ENCODE peak calls at places on chromosomes 6 and 20, in eight cellular contexts. One of them, this sample, is unnamed.

GRCh38 chr6:49634811-49635159 is 1.9 kb downstream of the RHAG start:
- DNase-seq in HFF-Myc: no peak
- DNase-seq in mucosa of descending colon: no peak
- DNase-seq in colonic mucosa: no peak
- DNase-seq in cardiac muscle cell: no peak
- DNase-seq in upper lobe of right lung: no peak
- DNase-seq in psoas muscle: no peak
- DNase-seq in fibroblast of pulmonary artery: no peak
- DNase-seq in this sample: no peak

GRCh38 chr6:110949679-110950285 is 8.7 kb upstream of the GTF3C6 start:
- DNase-seq in HFF-Myc: no peak
- DNase-seq in mucosa of descending colon: no peak
- DNase-seq in colonic mucosa: no peak
- DNase-seq in cardiac muscle cell: peak
- DNase-seq in upper lobe of right lung: no peak
- DNase-seq in psoas muscle: no peak
- DNase-seq in fibroblast of pulmonary artery: peak
- DNase-seq in this sample: no peak

GRCh38 chr6:109471105-109471810 is 11.8 kb downstream of the ZBTB24 start:
- DNase-seq in HFF-Myc: no peak
- DNase-seq in mucosa of descending colon: no peak
- DNase-seq in colonic mucosa: no peak
- DNase-seq in cardiac muscle cell: no peak
- DNase-seq in upper lobe of right lung: no peak
- DNase-seq in psoas muscle: no peak
- DNase-seq in fibroblast of pulmonary artery: no peak
- DNase-seq in this sample: no peak

GRCh38 chr6:169866140-169866534 is 114.7 kb downstream of the ERMARD start:
- DNase-seq in HFF-Myc: no peak
- DNase-seq in mucosa of descending colon: no peak
- DNase-seq in colonic mucosa: no peak
- DNase-seq in cardiac muscle cell: no peak
- DNase-seq in upper lobe of right lung: no peak
- DNase-seq in psoas muscle: no peak
- DNase-seq in fibroblast of pulmonary artery: no peak
- DNase-seq in this sample: no peak

GRCh38 chr6:43803055-43803782 is 33.2 kb downstream of the VEGFA start:
- DNase-seq in HFF-Myc: no peak
- DNase-seq in mucosa of descending colon: no peak
- DNase-seq in colonic mucosa: no peak
- DNase-seq in cardiac muscle cell: no peak
- DNase-seq in upper lobe of right lung: no peak
- DNase-seq in psoas muscle: peak
- DNase-seq in fibroblast of pulmonary artery: peak
- DNase-seq in this sample: no peak

GRCh38 chr6:127058027-127058426 is 60.4 kb upstream of the RSPO3 start:
- DNase-seq in HFF-Myc: peak
- DNase-seq in mucosa of descending colon: no peak
- DNase-seq in colonic mucosa: no peak
- DNase-seq in cardiac muscle cell: no peak
- DNase-seq in upper lobe of right lung: no peak
- DNase-seq in psoas muscle: no peak
- DNase-seq in fibroblast of pulmonary artery: peak
- DNase-seq in this sample: no peak

GRCh38 chr6:139498715-139499114 is 124.3 kb upstream of the CITED2 start:
- DNase-seq in HFF-Myc: no peak
- DNase-seq in mucosa of descending colon: no peak
- DNase-seq in colonic mucosa: no peak
- DNase-seq in cardiac muscle cell: no peak
- DNase-seq in upper lobe of right lung: no peak
- DNase-seq in psoas muscle: no peak
- DNase-seq in fibroblast of pulmonary artery: no peak
- DNase-seq in this sample: no peak

GRCh38 chr6:15430947-15431405 is 185.1 kb downstream of the JARID2 start:
- DNase-seq in HFF-Myc: no peak
- DNase-seq in mucosa of descending colon: no peak
- DNase-seq in colonic mucosa: no peak
- DNase-seq in cardiac muscle cell: no peak
- DNase-seq in upper lobe of right lung: no peak
- DNase-seq in psoas muscle: no peak
- DNase-seq in fibroblast of pulmonary artery: peak
- DNase-seq in this sample: no peak

GRCh38 chr6:43833223-43833995 is 63.4 kb downstream of the VEGFA start:
- DNase-seq in HFF-Myc: no peak
- DNase-seq in mucosa of descending colon: no peak
- DNase-seq in colonic mucosa: no peak
- DNase-seq in cardiac muscle cell: no peak
- DNase-seq in upper lobe of right lung: no peak
- DNase-seq in psoas muscle: no peak
- DNase-seq in fibroblast of pulmonary artery: no peak
- DNase-seq in this sample: no peak

GRCh38 chr6:79570802-79571367 is 33.7 kb upstream of the LCA5 start:
- DNase-seq in HFF-Myc: no peak
- DNase-seq in mucosa of descending colon: no peak
- DNase-seq in colonic mucosa: no peak
- DNase-seq in cardiac muscle cell: peak
- DNase-seq in upper lobe of right lung: no peak
- DNase-seq in psoas muscle: no peak
- DNase-seq in fibroblast of pulmonary artery: peak
- DNase-seq in this sample: no peak

GRCh38 chr6:89281779-89282246 is 33.3 kb downstream of the GABRR2 start:
- DNase-seq in HFF-Myc: peak
- DNase-seq in mucosa of descending colon: no peak
- DNase-seq in colonic mucosa: peak
- DNase-seq in cardiac muscle cell: peak
- DNase-seq in upper lobe of right lung: no peak
- DNase-seq in psoas muscle: no peak
- DNase-seq in fibroblast of pulmonary artery: peak
- DNase-seq in this sample: no peak

GRCh38 chr20:43744966-43745733 is 18.3 kb upstream of the GTSF1L start:
- DNase-seq in HFF-Myc: no peak
- DNase-seq in mucosa of descending colon: no peak
- DNase-seq in colonic mucosa: peak
- DNase-seq in cardiac muscle cell: no peak
- DNase-seq in upper lobe of right lung: no peak
- DNase-seq in psoas muscle: no peak
- DNase-seq in fibroblast of pulmonary artery: no peak
- DNase-seq in this sample: no peak

GRCh38 chr6:16477367-16478149 is 239.2 kb downstream of the GMPR start:
- DNase-seq in HFF-Myc: no peak
- DNase-seq in mucosa of descending colon: no peak
- DNase-seq in colonic mucosa: no peak
- DNase-seq in cardiac muscle cell: no peak
- DNase-seq in upper lobe of right lung: no peak
- DNase-seq in psoas muscle: peak
- DNase-seq in fibroblast of pulmonary artery: peak
- DNase-seq in this sample: no peak

GRCh38 chr20:47789081-47789998 is 4.1 kb upstream of the SULF2 start:
- DNase-seq in HFF-Myc: peak
- DNase-seq in mucosa of descending colon: no peak
- DNase-seq in colonic mucosa: no peak
- DNase-seq in cardiac muscle cell: no peak
- DNase-seq in upper lobe of right lung: no peak
- DNase-seq in psoas muscle: no peak
- DNase-seq in fibroblast of pulmonary artery: no peak
- DNase-seq in this sample: no peak

GRCh38 chr6:150177260-150178246 is 34.7 kb downstream of the PPP1R14C start:
- DNase-seq in HFF-Myc: no peak
- DNase-seq in mucosa of descending colon: no peak
- DNase-seq in colonic mucosa: peak
- DNase-seq in cardiac muscle cell: peak
- DNase-seq in upper lobe of right lung: no peak
- DNase-seq in psoas muscle: no peak
- DNase-seq in fibroblast of pulmonary artery: no peak
- DNase-seq in this sample: no peak

GRCh38 chr6:44285552-44286284 is 15.5 kb downstream of the TMEM151B start:
- DNase-seq in HFF-Myc: no peak
- DNase-seq in mucosa of descending colon: no peak
- DNase-seq in colonic mucosa: no peak
- DNase-seq in cardiac muscle cell: peak
- DNase-seq in upper lobe of right lung: no peak
- DNase-seq in psoas muscle: no peak
- DNase-seq in fibroblast of pulmonary artery: peak
- DNase-seq in this sample: no peak

GRCh38 chr20:4978050-4978918 is 23.0 kb downstream of the SLC23A2 start:
- DNase-seq in HFF-Myc: no peak
- DNase-seq in mucosa of descending colon: no peak
- DNase-seq in colonic mucosa: no peak
- DNase-seq in cardiac muscle cell: no peak
- DNase-seq in upper lobe of right lung: no peak
- DNase-seq in psoas muscle: no peak
- DNase-seq in fibroblast of pulmonary artery: peak
- DNase-seq in this sample: no peak

GRCh38 chr6:135637701-135638100 is 140.2 kb upstream of the AHI1 start:
- DNase-seq in HFF-Myc: no peak
- DNase-seq in mucosa of descending colon: no peak
- DNase-seq in colonic mucosa: no peak
- DNase-seq in cardiac muscle cell: no peak
- DNase-seq in upper lobe of right lung: no peak
- DNase-seq in psoas muscle: no peak
- DNase-seq in fibroblast of pulmonary artery: peak
- DNase-seq in this sample: no peak

GRCh38 chr6:137780447-137781034 is 86.5 kb upstream of the TNFAIP3 start:
- DNase-seq in HFF-Myc: no peak
- DNase-seq in mucosa of descending colon: no peak
- DNase-seq in colonic mucosa: no peak
- DNase-seq in cardiac muscle cell: no peak
- DNase-seq in upper lobe of right lung: no peak
- DNase-seq in psoas muscle: no peak
- DNase-seq in fibroblast of pulmonary artery: no peak
- DNase-seq in this sample: no peak

GRCh38 chr6:137784583-137784982 is 82.5 kb upstream of the TNFAIP3 start:
- DNase-seq in HFF-Myc: no peak
- DNase-seq in mucosa of descending colon: no peak
- DNase-seq in colonic mucosa: no peak
- DNase-seq in cardiac muscle cell: no peak
- DNase-seq in upper lobe of right lung: no peak
- DNase-seq in psoas muscle: no peak
- DNase-seq in fibroblast of pulmonary artery: no peak
- DNase-seq in this sample: no peak

GRCh38 chr6:137782166-137783039 is 84.7 kb upstream of the TNFAIP3 start:
- DNase-seq in HFF-Myc: no peak
- DNase-seq in mucosa of descending colon: no peak
- DNase-seq in colonic mucosa: no peak
- DNase-seq in cardiac muscle cell: no peak
- DNase-seq in upper lobe of right lung: no peak
- DNase-seq in psoas muscle: no peak
- DNase-seq in fibroblast of pulmonary artery: no peak
- DNase-seq in this sample: no peak

GRCh38 chr6:137781639-137782038 is 85.4 kb upstream of the TNFAIP3 start:
- DNase-seq in HFF-Myc: no peak
- DNase-seq in mucosa of descending colon: no peak
- DNase-seq in colonic mucosa: no peak
- DNase-seq in cardiac muscle cell: no peak
- DNase-seq in upper lobe of right lung: no peak
- DNase-seq in psoas muscle: no peak
- DNase-seq in fibroblast of pulmonary artery: no peak
- DNase-seq in this sample: no peak

GRCh38 chr6:137783640-137784198 is 83.3 kb upstream of the TNFAIP3 start:
- DNase-seq in HFF-Myc: no peak
- DNase-seq in mucosa of descending colon: no peak
- DNase-seq in colonic mucosa: no peak
- DNase-seq in cardiac muscle cell: no peak
- DNase-seq in upper lobe of right lung: no peak
- DNase-seq in psoas muscle: no peak
- DNase-seq in fibroblast of pulmonary artery: peak
- DNase-seq in this sample: no peak
- H3K4me3 ChIP-seq in HFF-Myc: no peak
- H3K4me3 ChIP-seq in mucosa of descending colon: no peak
- H3K4me3 ChIP-seq in colonic mucosa: no peak
- H3K4me3 ChIP-seq in cardiac muscle cell: no peak
- H3K4me3 ChIP-seq in upper lobe of right lung: no peak
- H3K4me3 ChIP-seq in psoas muscle: no peak
- H3K4me3 ChIP-seq in fibroblast of pulmonary artery: no peak
- H3K4me3 ChIP-seq in this sample: no peak

DNA sequence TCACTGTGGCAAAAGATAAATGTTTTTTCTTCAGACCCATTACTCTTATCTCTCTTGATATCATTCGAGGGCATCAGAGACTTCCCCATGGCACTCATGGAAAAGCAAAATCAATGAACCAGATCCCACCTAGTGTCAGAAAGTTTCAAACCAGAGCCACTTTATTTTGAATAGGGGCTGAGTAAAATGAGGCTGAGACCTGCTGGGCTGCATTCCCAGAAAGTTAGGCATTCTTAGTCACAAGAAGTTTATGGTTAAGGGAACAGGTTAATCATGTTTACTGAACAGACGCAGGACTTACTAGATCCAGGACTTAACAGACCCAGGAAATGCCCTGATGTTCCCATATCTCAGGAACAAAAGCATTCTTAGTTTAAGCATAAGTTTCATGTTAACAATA is 369.9 kb downstream of the BTBD3 start:
- DNase-seq in HFF-Myc: no peak
- DNase-seq in mucosa of descending colon: no peak
- DNase-seq in colonic mucosa: no peak
- DNase-seq in cardiac muscle cell: no peak
- DNase-seq in upper lobe of right lung: no peak
- DNase-seq in psoas muscle: no peak
- DNase-seq in fibroblast of pulmonary artery: no peak
- DNase-seq in this sample: no peak
- TF ChIP-seq CTCF in HFF-Myc: no peak
- TF ChIP-seq CTCF in mucosa of descending colon: no peak
- TF ChIP-seq CTCF in colonic mucosa: no peak
- TF ChIP-seq CTCF in cardiac muscle cell: no peak
- TF ChIP-seq CTCF in upper lobe of right lung: no peak
- TF ChIP-seq CTCF in psoas muscle: no peak
- TF ChIP-seq CTCF in fibroblast of pulmonary artery: no peak
- TF ChIP-seq CTCF in this sample: no peak

DNA sequence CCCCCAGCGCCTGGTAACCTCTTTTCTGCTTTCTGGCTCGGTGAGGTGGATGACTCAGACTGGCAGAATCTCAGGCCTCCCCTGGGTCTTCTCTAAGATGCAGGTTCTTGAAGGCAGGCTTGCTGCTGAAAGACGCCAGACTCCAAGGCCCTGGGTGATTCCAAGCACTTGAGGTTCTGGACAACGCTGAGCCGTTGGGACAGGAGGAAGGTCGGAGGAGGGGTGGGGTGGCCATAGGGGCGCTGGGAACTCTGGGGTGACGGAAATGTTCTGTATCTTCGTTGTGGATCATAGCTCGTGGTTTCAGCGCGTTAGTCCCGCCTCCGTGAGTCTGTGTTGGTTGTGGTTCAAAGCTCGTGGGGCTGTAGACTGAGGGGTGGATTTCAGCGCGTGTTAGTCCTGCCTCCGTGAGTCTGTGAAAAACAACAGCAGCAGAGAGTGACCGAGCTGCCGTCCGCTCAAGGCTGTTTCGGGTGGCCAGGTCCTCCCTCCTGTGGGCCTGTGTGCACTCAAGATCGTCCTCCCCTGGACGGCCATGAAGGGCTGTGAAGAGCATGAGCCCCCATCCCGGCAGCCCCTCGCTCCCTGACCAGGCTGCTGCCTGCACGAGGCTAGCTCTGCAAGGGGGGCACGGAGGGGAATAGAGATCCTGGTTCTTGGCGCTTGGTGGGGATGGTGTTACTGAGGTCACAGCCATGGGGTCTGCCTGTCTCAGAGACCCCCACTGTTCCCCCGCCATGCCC is 7.7 kb downstream of the NTSR1 start:
- DNase-seq in HFF-Myc: no peak
- DNase-seq in mucosa of descending colon: peak
- DNase-seq in colonic mucosa: no peak
- DNase-seq in cardiac muscle cell: no peak
- DNase-seq in upper lobe of right lung: no peak
- DNase-seq in psoas muscle: no peak
- DNase-seq in fibroblast of pulmonary artery: no peak
- DNase-seq in this sample: no peak
- H3K4me3 ChIP-seq in HFF-Myc: no peak
- H3K4me3 ChIP-seq in mucosa of descending colon: no peak
- H3K4me3 ChIP-seq in colonic mucosa: no peak
- H3K4me3 ChIP-seq in cardiac muscle cell: no peak
- H3K4me3 ChIP-seq in upper lobe of right lung: no peak
- H3K4me3 ChIP-seq in psoas muscle: no peak
- H3K4me3 ChIP-seq in fibroblast of pulmonary artery: no peak
- H3K4me3 ChIP-seq in this sample: no peak

GRCh38 chr6:85390775-85391174 is 59.1 kb upstream of the NT5E start:
- DNase-seq in HFF-Myc: no peak
- DNase-seq in mucosa of descending colon: no peak
- DNase-seq in colonic mucosa: no peak
- DNase-seq in cardiac muscle cell: no peak
- DNase-seq in upper lobe of right lung: no peak
- DNase-seq in psoas muscle: no peak
- DNase-seq in fibroblast of pulmonary artery: peak
- DNase-seq in this sample: no peak
- TF ChIP-seq CTCF in HFF-Myc: no peak
- TF ChIP-seq CTCF in mucosa of descending colon: no peak
- TF ChIP-seq CTCF in colonic mucosa: no peak
- TF ChIP-seq CTCF in cardiac muscle cell: no peak
- TF ChIP-seq CTCF in upper lobe of right lung: no peak
- TF ChIP-seq CTCF in psoas muscle: no peak
- TF ChIP-seq CTCF in fibroblast of pulmonary artery: no peak
- TF ChIP-seq CTCF in this sample: no peak

This sample was measured in AG04449.